ENCODE peak calls at places on chromosomes 12 and 14, in nine cellular contexts. T is CD4-positive, CD25-positive, alpha-beta regulatory T cell; R is H9; B is endothelial cell of umbilical vein; I is SIG-M5; X is mesenteric fat pad; C is activated T-helper 9 cell treated with anti-CD3 and anti-CD28 coated beads, Interleukin-2, amount 50 U/mL, for 16 hours; V is pulmonary artery endothelial cell; Y is endothelial cell. E is an unnamed sample.
A peak's percentile ranks its signal among the peaks of the same experiment; 100 is the strongest.

GRCh38 chr14:105974902-105975301 is 448.5 kb downstream of the TMEM121 start:
- DNase-seq in V (no peak), I (no peak), C (peak; percentile 51), X (no peak), Y (no peak), R (no peak), B (no peak), T (peak; percentile 47), E (peak; percentile 83)

GRCh38 chr14:20802341-20803084 is at the start of gene RNASE1:
- DNase-seq in V (peak; percentile 48), R (no peak), Y (no peak), I (no peak), X (no peak), B (peak; percentile 85), C (no peak), T (no peak), E (no peak)

GRCh38 chr12:65133879-65134278 is 12.8 kb upstream of the WIF1 start:
- DNase-seq in Y (no peak), R (no peak), V (no peak), C (no peak), X (no peak), B (no peak), I (no peak), T (no peak), E (no peak)

GRCh38 chr14:73457935-73458218 is 469 bp downstream of the NUMB start:
- DNase-seq in B (no peak), T (no peak), V (no peak), I (no peak), X (no peak), R (no peak), C (no peak), Y (no peak), E (no peak)

GRCh38 chr14:42002139-42002538 is 395.5 kb downstream of the LRFN5 start:
- DNase-seq in V (no peak), Y (no peak), C (no peak), R (no peak), X (no peak), T (no peak), B (no peak), I (no peak), E (no peak)

GRCh38 chr14:43116341-43116740 is 1390.7 kb downstream of the FSCB start:
- DNase-seq in I (no peak), X (no peak), T (no peak), V (no peak), R (no peak), B (no peak), Y (no peak), C (no peak), E (no peak)

GRCh38 chr12:25655702-25656101 is 102.6 kb upstream of the LMNTD1 start:
- DNase-seq in T (no peak), R (no peak), V (no peak), Y (no peak), X (no peak), C (no peak), B (no peak), I (no peak), E (no peak)

GRCh38 chr12:130463259-130463658 is 125.6 kb downstream of the PIWIL1 start:
- DNase-seq in C (no peak), V (no peak), Y (no peak), B (no peak), I (no peak), T (no peak), R (no peak), X (no peak), E (no peak)

GRCh38 chr12:57224973-57225679 is 4.4 kb upstream of the SHMT2 start:
- DNase-seq in T (peak; percentile 77), R (peak; percentile 91), V (no peak), X (no peak), B (peak; percentile 26), I (no peak), C (peak; percentile 41), Y (peak; percentile 80), E (no peak)

GRCh38 chr14:98393527-98393926 is 878.5 kb downstream of the BCL11B start:
- DNase-seq in R (no peak), T (no peak), C (no peak), B (no peak), V (no peak), X (no peak), Y (no peak), I (no peak), E (no peak)

GRCh38 chr12:125512541-125513298 is 447.5 kb downstream of the AACS start:
- DNase-seq in R (no peak), Y (no peak), X (no peak), T (no peak), I (no peak), V (no peak), B (no peak), C (no peak), E (no peak)

GRCh38 chr14:77025744-77026165 is 2.8 kb downstream of the IRF2BPL start:
- DNase-seq in R (no peak), C (no peak), B (peak; percentile 35), X (no peak), I (no peak), V (no peak), T (no peak), Y (no peak), E (peak; percentile 54)

GRCh38 chr14:104450811-104451401 is 128.7 kb upstream of the C14orf180 start:
- DNase-seq in I (no peak), R (no peak), T (no peak), B (no peak), C (no peak), Y (no peak), X (peak; percentile 74), V (no peak), E (no peak)

GRCh38 chr12:93502802-93503623 is 35.7 kb downstream of the MRPL42 start:
- DNase-seq in T (peak; percentile 69), I (no peak), B (peak; percentile 57), Y (peak; percentile 48), X (no peak), R (no peak), V (no peak), C (peak; percentile 36), E (peak; percentile 61)

GRCh38 chr14:41922014-41922413 is 315.3 kb downstream of the LRFN5 start:
- DNase-seq in X (no peak), Y (no peak), I (no peak), R (no peak), B (no peak), V (no peak), C (no peak), T (no peak), E (no peak)

GRCh38 chr12:50276068-50276467 is 7.3 kb downstream of the LIMA1 start:
- DNase-seq in C (no peak), R (no peak), T (no peak), X (no peak), B (no peak), Y (no peak), V (no peak), I (no peak), E (no peak)

GRCh38 chr14:81406863-81407262 is 6.7 kb upstream of the STON2 start:
- DNase-seq in B (no peak), X (no peak), T (no peak), Y (no peak), C (no peak), V (no peak), I (no peak), R (no peak), E (no peak)

GRCh38 chr14:39734306-39734705 is 302.1 kb upstream of the FBXO33 start:
- DNase-seq in I (no peak), R (peak; percentile 55), V (no peak), T (no peak), B (no peak), X (no peak), C (no peak), Y (no peak), E (no peak)

GRCh38 chr12:23944067-23944466 is 5.4 kb downstream of the SOX5 start:
- DNase-seq in V (no peak), B (no peak), X (no peak), R (no peak), Y (no peak), I (no peak), C (no peak), T (no peak), E (no peak)

GRCh38 chr14:85536835-85537195 is 6.9 kb downstream of the FLRT2 start:
- DNase-seq in R (no peak), Y (no peak), I (no peak), V (no peak), C (no peak), T (no peak), B (no peak), X (no peak), E (peak; percentile 61)